ENCODE peak calls at places on chromosome 9, in nine cellular contexts. One of them, this sample, is unnamed.

GRCh38 chr9:127676636-127677035 is 30.2 kb upstream of the CFAP157 start:
- DNase-seq in sigmoid colon: no peak
- DNase-seq in GM23248: peak
- DNase-seq in AG04450: no peak
- DNase-seq in aorta: no peak
- DNase-seq in tibial artery: no peak
- DNase-seq in mammary epithelial cell: no peak
- DNase-seq in cardiac muscle cell: no peak
- DNase-seq in body of pancreas: no peak
- DNase-seq in this sample: no peak

GRCh38 chr9:88056876-88057275 is 81.4 kb downstream of the SPATA31C2 start:
- DNase-seq in tibial artery: no peak
- DNase-seq in body of pancreas: no peak
- DNase-seq in aorta: no peak
- DNase-seq in cardiac muscle cell: no peak
- DNase-seq in sigmoid colon: no peak
- DNase-seq in AG04450: peak
- DNase-seq in mammary epithelial cell: peak
- DNase-seq in GM23248: peak
- DNase-seq in this sample: no peak

GRCh38 chr9:96219615-96220257 is 82.2 kb downstream of the HSD17B3 start:
- DNase-seq in GM23248: peak
- DNase-seq in body of pancreas: peak
- DNase-seq in cardiac muscle cell: no peak
- DNase-seq in tibial artery: peak
- DNase-seq in sigmoid colon: peak
- DNase-seq in AG04450: no peak
- DNase-seq in mammary epithelial cell: peak
- DNase-seq in aorta: peak
- DNase-seq in this sample: no peak

GRCh38 chr9:71886015-71886414 is 25.0 kb downstream of the ABHD17B start:
- DNase-seq in cardiac muscle cell: no peak
- DNase-seq in body of pancreas: no peak
- DNase-seq in sigmoid colon: no peak
- DNase-seq in GM23248: no peak
- DNase-seq in tibial artery: no peak
- DNase-seq in aorta: no peak
- DNase-seq in AG04450: no peak
- DNase-seq in mammary epithelial cell: no peak
- DNase-seq in this sample: no peak

GRCh38 chr9:12777149-12778010 is 2.6 kb downstream of the LURAP1L start:
- DNase-seq in AG04450: no peak
- DNase-seq in sigmoid colon: no peak
- DNase-seq in mammary epithelial cell: no peak
- DNase-seq in body of pancreas: no peak
- DNase-seq in cardiac muscle cell: no peak
- DNase-seq in aorta: no peak
- DNase-seq in tibial artery: no peak
- DNase-seq in GM23248: peak
- DNase-seq in this sample: no peak

GRCh38 chr9:87256973-87257372 is 240.7 kb upstream of the DAPK1 start:
- DNase-seq in AG04450: no peak
- DNase-seq in cardiac muscle cell: no peak
- DNase-seq in tibial artery: no peak
- DNase-seq in GM23248: peak
- DNase-seq in sigmoid colon: no peak
- DNase-seq in aorta: no peak
- DNase-seq in body of pancreas: no peak
- DNase-seq in mammary epithelial cell: peak
- DNase-seq in this sample: no peak

GRCh38 chr9:38141751-38142150 is 72.7 kb upstream of the SHB start:
- DNase-seq in GM23248: peak
- DNase-seq in sigmoid colon: no peak
- DNase-seq in body of pancreas: no peak
- DNase-seq in AG04450: peak
- DNase-seq in mammary epithelial cell: peak
- DNase-seq in tibial artery: no peak
- DNase-seq in aorta: no peak
- DNase-seq in cardiac muscle cell: no peak
- DNase-seq in this sample: no peak

GRCh38 chr9:89383721-89384300 is 65.5 kb downstream of the SECISBP2 start:
- DNase-seq in mammary epithelial cell: no peak
- DNase-seq in aorta: no peak
- DNase-seq in tibial artery: no peak
- DNase-seq in cardiac muscle cell: no peak
- DNase-seq in body of pancreas: no peak
- DNase-seq in AG04450: no peak
- DNase-seq in sigmoid colon: no peak
- DNase-seq in GM23248: no peak
- DNase-seq in this sample: no peak

GRCh38 chr9:121819511-121820231 is 168.2 kb downstream of the DAB2IP start:
- DNase-seq in aorta: no peak
- DNase-seq in body of pancreas: no peak
- DNase-seq in GM23248: peak
- DNase-seq in sigmoid colon: no peak
- DNase-seq in AG04450: no peak
- DNase-seq in cardiac muscle cell: no peak
- DNase-seq in tibial artery: no peak
- DNase-seq in mammary epithelial cell: no peak
- DNase-seq in this sample: no peak

GRCh38 chr9:72557549-72557948 is 36.1 kb downstream of the TMC1 start:
- DNase-seq in mammary epithelial cell: peak
- DNase-seq in GM23248: peak
- DNase-seq in cardiac muscle cell: no peak
- DNase-seq in tibial artery: no peak
- DNase-seq in body of pancreas: peak
- DNase-seq in sigmoid colon: peak
- DNase-seq in AG04450: peak
- DNase-seq in aorta: no peak
- DNase-seq in this sample: no peak

GRCh38 chr9:35510745-35511428 is 21.0 kb downstream of the RUSC2 start:
- DNase-seq in AG04450: peak
- DNase-seq in aorta: peak
- DNase-seq in sigmoid colon: peak
- DNase-seq in mammary epithelial cell: peak
- DNase-seq in tibial artery: peak
- DNase-seq in cardiac muscle cell: no peak
- DNase-seq in GM23248: peak
- DNase-seq in body of pancreas: peak
- DNase-seq in this sample: no peak

GRCh38 chr9:133888048-133888778 is 103.9 kb downstream of the VAV2 start:
- DNase-seq in GM23248: no peak
- DNase-seq in cardiac muscle cell: no peak
- DNase-seq in AG04450: no peak
- DNase-seq in mammary epithelial cell: peak
- DNase-seq in body of pancreas: peak
- DNase-seq in sigmoid colon: no peak
- DNase-seq in aorta: no peak
- DNase-seq in tibial artery: no peak
- DNase-seq in this sample: no peak

GRCh38 chr9:17810728-17811634 is 232.1 kb downstream of the SH3GL2 start:
- DNase-seq in GM23248: peak
- DNase-seq in body of pancreas: peak
- DNase-seq in tibial artery: no peak
- DNase-seq in AG04450: peak
- DNase-seq in aorta: peak
- DNase-seq in cardiac muscle cell: peak
- DNase-seq in mammary epithelial cell: peak
- DNase-seq in sigmoid colon: peak
- DNase-seq in this sample: no peak

GRCh38 chr9:70403618-70404025 is 10.8 kb downstream of the KLF9 start:
- DNase-seq in cardiac muscle cell: no peak
- DNase-seq in mammary epithelial cell: no peak
- DNase-seq in GM23248: peak
- DNase-seq in sigmoid colon: peak
- DNase-seq in tibial artery: no peak
- DNase-seq in body of pancreas: no peak
- DNase-seq in AG04450: no peak
- DNase-seq in aorta: no peak
- DNase-seq in this sample: no peak

GRCh38 chr9:133998915-133999580 is 6.9 kb upstream of the VAV2 start:
- DNase-seq in GM23248: peak
- DNase-seq in body of pancreas: no peak
- DNase-seq in tibial artery: no peak
- DNase-seq in aorta: no peak
- DNase-seq in cardiac muscle cell: no peak
- DNase-seq in sigmoid colon: no peak
- DNase-seq in mammary epithelial cell: no peak
- DNase-seq in AG04450: no peak
- DNase-seq in this sample: no peak

GRCh38 chr9:110659891-110660541 is 8.6 kb upstream of the MUSK start:
- DNase-seq in mammary epithelial cell: peak
- DNase-seq in aorta: no peak
- DNase-seq in AG04450: no peak
- DNase-seq in sigmoid colon: no peak
- DNase-seq in cardiac muscle cell: no peak
- DNase-seq in tibial artery: no peak
- DNase-seq in body of pancreas: no peak
- DNase-seq in GM23248: peak
- DNase-seq in this sample: no peak

GRCh38 chr9:119907056-119907455 is 537.8 kb upstream of the BRINP1 start:
- DNase-seq in body of pancreas: no peak
- DNase-seq in tibial artery: no peak
- DNase-seq in aorta: no peak
- DNase-seq in mammary epithelial cell: no peak
- DNase-seq in sigmoid colon: no peak
- DNase-seq in GM23248: peak
- DNase-seq in cardiac muscle cell: no peak
- DNase-seq in AG04450: no peak
- DNase-seq in this sample: no peak

DNA sequence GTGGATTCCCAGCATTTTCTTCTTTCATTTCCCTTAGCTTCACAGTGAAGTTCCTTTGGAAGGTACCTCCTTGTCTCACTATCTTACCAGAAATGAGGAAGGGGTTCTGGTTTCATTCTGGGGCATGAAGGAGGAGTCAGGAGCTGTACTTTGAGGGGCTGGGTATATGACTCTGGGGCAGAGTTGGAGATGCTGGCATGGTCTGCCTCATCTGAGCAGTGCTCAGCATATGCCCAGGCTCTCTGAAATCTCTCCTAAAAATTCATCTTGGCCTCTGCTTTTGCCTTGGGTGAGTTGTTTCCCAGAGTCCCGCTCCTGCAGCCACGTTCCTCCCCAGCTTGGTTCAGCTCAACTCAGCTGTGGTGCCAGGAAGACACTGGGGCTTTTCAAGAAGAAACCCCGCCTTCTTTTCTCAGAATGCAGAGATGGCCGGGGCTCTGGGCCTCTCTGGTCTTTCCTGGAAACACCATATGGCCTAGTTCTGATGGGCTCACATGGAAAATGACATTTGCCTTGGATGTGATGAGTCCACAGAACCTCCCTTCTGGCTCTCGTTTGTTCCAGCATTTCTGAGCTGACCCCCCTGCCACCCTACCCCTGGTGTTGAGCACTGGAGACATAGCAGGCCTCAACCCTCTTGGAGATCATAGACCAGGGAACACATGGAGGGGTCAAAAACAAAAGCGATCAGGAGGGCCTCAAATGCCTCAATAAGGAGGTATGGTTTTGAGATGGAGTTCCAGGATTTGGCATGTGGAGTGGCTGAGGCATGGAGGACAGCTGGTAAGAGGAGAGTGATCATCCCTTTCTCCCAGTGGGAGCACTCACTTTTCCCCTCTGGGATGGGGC is 12.0 kb upstream of the TGFBR1 start:
- DNase-seq in aorta: no peak
- DNase-seq in mammary epithelial cell: no peak
- DNase-seq in cardiac muscle cell: no peak
- DNase-seq in GM23248: no peak
- DNase-seq in body of pancreas: no peak
- DNase-seq in tibial artery: no peak
- DNase-seq in AG04450: no peak
- DNase-seq in sigmoid colon: no peak
- DNase-seq in this sample: no peak
- H3K27ac ChIP-seq in aorta: no peak
- H3K27ac ChIP-seq in mammary epithelial cell: no peak
- H3K27ac ChIP-seq in cardiac muscle cell: no peak
- H3K27ac ChIP-seq in GM23248: no peak
- H3K27ac ChIP-seq in body of pancreas: no peak
- H3K27ac ChIP-seq in tibial artery: no peak
- H3K27ac ChIP-seq in AG04450: no peak
- H3K27ac ChIP-seq in sigmoid colon: no peak
- H3K27ac ChIP-seq in this sample: no peak

DNA sequence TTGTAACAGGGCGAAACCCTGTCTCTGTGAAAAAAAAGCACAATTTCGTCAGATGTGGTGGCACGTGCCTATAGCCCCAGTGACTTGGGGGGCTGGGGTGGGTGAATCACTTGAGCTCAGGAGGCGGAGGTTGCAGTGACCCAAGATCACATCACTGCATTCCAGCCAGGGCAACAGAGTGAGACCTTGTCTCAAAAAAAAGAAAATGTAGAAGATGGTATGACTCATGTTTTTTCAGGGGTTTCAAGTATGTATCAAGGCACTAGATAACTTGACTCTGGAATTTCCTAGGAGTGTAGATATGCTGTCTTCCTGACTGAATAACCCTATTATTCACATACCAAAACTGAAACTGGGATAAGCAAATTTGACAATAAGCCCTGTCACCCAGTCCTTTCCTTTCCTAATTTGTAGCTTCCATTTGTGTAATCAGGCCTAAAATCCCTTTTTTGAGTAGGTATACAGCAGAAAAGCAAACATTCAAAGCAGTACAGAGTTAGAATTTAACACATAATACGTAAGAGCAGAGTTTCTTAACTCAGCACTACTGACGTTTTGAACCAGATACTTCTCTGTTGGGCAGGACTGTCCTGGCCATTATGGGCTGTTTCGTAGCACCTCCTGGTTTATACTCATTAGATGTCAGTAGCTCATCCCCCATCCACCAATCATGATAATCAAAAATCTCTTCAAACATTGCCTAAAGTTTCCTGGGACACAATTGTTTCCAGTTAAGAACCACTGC is 17.3 kb upstream of the ANKRD18B start:
- DNase-seq in sigmoid colon: no peak
- DNase-seq in GM23248: peak
- DNase-seq in body of pancreas: no peak
- DNase-seq in tibial artery: no peak
- DNase-seq in cardiac muscle cell: no peak
- DNase-seq in AG04450: peak
- DNase-seq in aorta: no peak
- DNase-seq in mammary epithelial cell: peak
- DNase-seq in this sample: no peak
- H3K27ac ChIP-seq in sigmoid colon: no peak
- H3K27ac ChIP-seq in GM23248: peak
- H3K27ac ChIP-seq in body of pancreas: peak
- H3K27ac ChIP-seq in tibial artery: no peak
- H3K27ac ChIP-seq in cardiac muscle cell: no peak
- H3K27ac ChIP-seq in AG04450: peak
- H3K27ac ChIP-seq in aorta: no peak
- H3K27ac ChIP-seq in mammary epithelial cell: peak
- H3K27ac ChIP-seq in this sample: no peak

GRCh38 chr9:75083188-75083976 is 4.6 kb downstream of the NMRK1 start:
- DNase-seq in AG04450: no peak
- DNase-seq in cardiac muscle cell: peak
- DNase-seq in GM23248: no peak
- DNase-seq in mammary epithelial cell: peak
- DNase-seq in sigmoid colon: no peak
- DNase-seq in tibial artery: no peak
- DNase-seq in aorta: no peak
- DNase-seq in body of pancreas: peak
- DNase-seq in this sample: no peak
- H3K27ac ChIP-seq in AG04450: no peak
- H3K27ac ChIP-seq in cardiac muscle cell: peak
- H3K27ac ChIP-seq in GM23248: no peak
- H3K27ac ChIP-seq in mammary epithelial cell: no peak
- H3K27ac ChIP-seq in sigmoid colon: no peak
- H3K27ac ChIP-seq in tibial artery: peak
- H3K27ac ChIP-seq in aorta: no peak
- H3K27ac ChIP-seq in body of pancreas: peak
- H3K27ac ChIP-seq in this sample: peak

GRCh38 chr9:20023237-20023928 is 234.5 kb upstream of the SLC24A2 start:
- DNase-seq in GM23248: no peak
- DNase-seq in cardiac muscle cell: no peak
- DNase-seq in tibial artery: no peak
- DNase-seq in sigmoid colon: no peak
- DNase-seq in mammary epithelial cell: no peak
- DNase-seq in body of pancreas: no peak
- DNase-seq in aorta: no peak
- DNase-seq in AG04450: no peak
- DNase-seq in this sample: no peak
- H3K27ac ChIP-seq in GM23248: no peak
- H3K27ac ChIP-seq in cardiac muscle cell: no peak
- H3K27ac ChIP-seq in tibial artery: no peak
- H3K27ac ChIP-seq in sigmoid colon: no peak
- H3K27ac ChIP-seq in mammary epithelial cell: no peak
- H3K27ac ChIP-seq in body of pancreas: peak
- H3K27ac ChIP-seq in aorta: no peak
- H3K27ac ChIP-seq in AG04450: no peak
- H3K27ac ChIP-seq in this sample: no peak